ENCODE peak calls at places on chromosomes 5 and 9, in five cellular contexts. L is GM23248; V is stimulated activated CD8-positive, alpha-beta memory T cell treated with anti-CD3 and anti-CD28 coated beads, Interleukin-15, amount 100 ng/mL, for 48 hours; X is EL; W is activated CD4-positive, CD25-positive, alpha-beta regulatory T cell treated with anti-CD3 and anti-CD28 coated beads, Interleukin-2, amount 50 U/mL, for 72 hours. G is an unnamed sample.

GRCh38 chr5:151094861-151095260 is 14.0 kb upstream of the TNIP1 start:
- DNase-seq in L (peak; percentile 39), V (no peak), X (no peak), W (no peak), G (no peak)

GRCh38 chr5:111774525-111774924 is 17.5 kb upstream of the NREP start:
- DNase-seq in L (no peak), V (no peak), X (peak; percentile 62), W (no peak), G (no peak)

GRCh38 chr5:168788786-168789185 is 209.6 kb upstream of the PANK3 start:
- DNase-seq in L (no peak), V (no peak), X (no peak), W (no peak), G (no peak)

GRCh38 chr9:113873926-113874325 is 2.2 kb upstream of the ZNF618 start:
- DNase-seq in L (no peak), V (no peak), X (no peak), W (no peak), G (no peak)

GRCh38 chr9:80492221-80492620 is 920.5 kb downstream of the TLE4 start:
- DNase-seq in L (no peak), V (no peak), X (peak; percentile 38), W (no peak), G (no peak)

GRCh38 chr9:112728401-112728800 is 10.5 kb upstream of the INIP start:
- DNase-seq in L (no peak), V (no peak), X (no peak), W (no peak), G (no peak)

GRCh38 chr5:57595530-57596098 is 113.0 kb upstream of the ACTBL2 start:
- DNase-seq in L (no peak), V (no peak), X (no peak), W (no peak), G (no peak)

GRCh38 chr5:176486189-176486757 is 38.1 kb downstream of the FAF2 start:
- DNase-seq in L (no peak), V (no peak), X (no peak), W (no peak), G (no peak)

GRCh38 chr5:143771229-143772001 is 40.5 kb upstream of the HMHB1 start:
- DNase-seq in L (peak; percentile 18), V (no peak), X (no peak), W (no peak), G (no peak)

GRCh38 chr9:28915256-28915930 is 1342.1 kb upstream of the C9orf72 start:
- DNase-seq in L (no peak), V (no peak), X (no peak), W (no peak), G (no peak)

GRCh38 chr9:98523231-98523901 is 185.4 kb downstream of the GABBR2 start:
- DNase-seq in L (peak; percentile 74), V (no peak), X (peak; percentile 56), W (no peak), G (no peak)

GRCh38 chr5:50962934-50963646 is 296.7 kb downstream of the PARP8 start:
- DNase-seq in L (peak; percentile 65), V (peak; percentile 40), X (peak; percentile 57), W (peak; percentile 57), G (peak; percentile 18)

GRCh38 chr9:94602666-94603065 is 9.0 kb upstream of the FBP2 start:
- DNase-seq in L (no peak), V (no peak), X (no peak), W (no peak), G (no peak)

GRCh38 chr5:54440456-54440893 is 15.0 kb upstream of the HSPB3 start:
- DNase-seq in L (no peak), V (no peak), X (no peak), W (no peak), G (no peak)

GRCh38 chr5:65893749-65894430 is 32.5 kb upstream of the ERBIN start:
- DNase-seq in L (no peak), V (no peak), X (no peak), W (no peak), G (no peak)

GRCh38 chr9:84841915-84842314 is 172.4 kb downstream of the NTRK2 start:
- DNase-seq in L (no peak), V (no peak), X (no peak), W (no peak), G (no peak)

GRCh38 chr5:7897014-7897600 is 28.2 kb downstream of the MTRR start:
- DNase-seq in L (peak; percentile 65), V (no peak), X (peak; percentile 72), W (no peak), G (no peak)

GRCh38 chr5:13189532-13189931 is 755.0 kb downstream of the DNAH5 start:
- DNase-seq in L (no peak), V (no peak), X (no peak), W (no peak), G (no peak)

GRCh38 chr5:77630246-77631165 is 8.0 kb downstream of the OTP start:
- DNase-seq in L (peak; percentile 72), V (peak; percentile 31), X (peak; percentile 49), W (peak; percentile 41), G (no peak)

GRCh38 chr5:31113101-31113500 is 80.4 kb upstream of the CDH6 start:
- DNase-seq in L (peak; percentile 80), V (no peak), X (peak; percentile 3), W (no peak), G (no peak)

GRCh38 chr5:80976985-80977384 is 16.8 kb downstream of the RASGRF2 start:
- DNase-seq in L (no peak), V (no peak), X (no peak), W (no peak), G (no peak)

GRCh38 chr5:38899936-38900335 is 54.1 kb downstream of the OSMR start:
- DNase-seq in L (no peak), V (no peak), X (no peak), W (no peak), G (no peak)

GRCh38 chr9:130194406-130194932 is 22.3 kb downstream of the NCS1 start:
- DNase-seq in L (no peak), V (no peak), X (no peak), W (no peak), G (no peak)

GRCh38 chr9:73104342-73104741 is 47.3 kb upstream of the ANXA1 start:
- DNase-seq in L (no peak), V (no peak), X (no peak), W (no peak), G (no peak)

GRCh38 chr9:35489313-35490154 is at the start of gene RUSC2:
- DNase-seq in L (peak; percentile 97), V (peak; percentile 43), X (peak; percentile 92), W (peak; percentile 60), G (peak; percentile 84)

GRCh38 chr9:16325966-16326365 is 544.5 kb downstream of the BNC2 start:
- DNase-seq in L (no peak), V (no peak), X (no peak), W (no peak), G (no peak)